ENCODE peak calls at places on chromosomes 5 and 9, in ten cellular contexts. J is H9, E is IMR-90, S is SK-N-SH, B is HCT116, H is K562, T is GM12878, U is fibroblast of lung, O is neural progenitor cell, N is Karpas-422. W is an unnamed sample.

GRCh38 chr9:8095531-8096223 is 296.1 kb upstream of the DMAC1 start:
- DNase-seq in O (no peak), S (no peak), T (no peak), J (no peak), E (no peak), H (no peak), U (no peak), B (no peak), N (no peak), W (no peak)

GRCh38 chr5:96651948-96652753 is 10.0 kb upstream of the CAST start:
- DNase-seq in U (no peak), T (no peak), O (no peak), J (peak; percentile 47), S (peak; percentile 11), N (peak; percentile 66), H (peak; percentile 45), E (no peak), B (no peak), W (no peak)

GRCh38 chr5:157767674-157768073 is 24.2 kb downstream of the LSM11 start:
- DNase-seq in B (no peak), S (no peak), J (no peak), N (no peak), H (no peak), U (no peak), E (no peak), T (no peak), O (no peak), W (no peak)

GRCh38 chr5:150302301-150303069 is at the start of gene ARSI:
- DNase-seq in U (peak; percentile 48), N (no peak), J (peak; percentile 89), S (no peak), O (peak; percentile 91), H (peak; percentile 32), B (no peak), T (no peak), E (no peak), W (no peak)

GRCh38 chr5:32315221-32316014 is 2.7 kb upstream of the MTMR12 start:
- DNase-seq in B (no peak), N (no peak), S (no peak), O (no peak), H (no peak), U (no peak), J (no peak), E (no peak), T (no peak), W (no peak)

GRCh38 chr9:6904366-6904765 is 146.6 kb downstream of the KDM4C start:
- DNase-seq in N (no peak), H (no peak), U (no peak), J (no peak), S (no peak), E (no peak), T (no peak), O (no peak), B (no peak), W (no peak)

GRCh38 chr5:74394543-74394923 is 246.0 kb downstream of the ENC1 start:
- DNase-seq in U (no peak), J (peak; percentile 56), H (no peak), N (peak; percentile 52), S (no peak), O (no peak), E (no peak), T (no peak), B (no peak), W (no peak)

GRCh38 chr9:108468364-108468763 is 387.4 kb downstream of the ACTL7B start:
- DNase-seq in N (peak; percentile 84), U (no peak), T (no peak), J (peak; percentile 51), B (peak; percentile 54), S (peak; percentile 7), H (peak; percentile 44), E (peak; percentile 23), O (peak; percentile 48), W (no peak)

GRCh38 chr9:135612981-135613910 is 26.1 kb downstream of the GLT6D1 start:
- DNase-seq in O (no peak), N (no peak), U (no peak), B (no peak), H (peak; percentile 6), J (no peak), E (no peak), S (peak; percentile 46), T (no peak), W (no peak)

GRCh38 chr5:133944263-133945230 is 23.9 kb downstream of the C5orf15 start:
- DNase-seq in E (peak; percentile 44), O (peak; percentile 81), H (peak; percentile 79), J (peak; percentile 65), N (peak; percentile 91), B (peak; percentile 46), U (peak; percentile 60), T (no peak), S (peak; percentile 81), W (no peak)

GRCh38 chr9:81634915-81635516 is 54.3 kb downstream of the TLE1 start:
- DNase-seq in T (no peak), O (no peak), H (no peak), N (no peak), J (no peak), E (peak; percentile 79), U (peak; percentile 72), B (no peak), S (no peak), W (no peak)

GRCh38 chr9:99140685-99141314 is 35.9 kb downstream of the TGFBR1 start:
- DNase-seq in N (peak; percentile 71), B (peak; percentile 21), H (peak; percentile 64), T (no peak), U (peak; percentile 76), E (peak; percentile 67), S (peak; percentile 46), O (peak; percentile 79), J (peak; percentile 54), W (no peak)

GRCh38 chr9:109974143-109974917 is 194.3 kb downstream of the PALM2AKAP2 start:
- DNase-seq in U (no peak), T (peak; percentile 99), H (no peak), J (no peak), N (no peak), B (no peak), S (no peak), O (no peak), E (no peak), W (no peak)

GRCh38 chr5:565782-566445 is 41.7 kb upstream of the SLC9A3 start:
- DNase-seq in E (peak; percentile 41), U (peak; percentile 28), T (no peak), B (no peak), J (peak; percentile 64), N (no peak), S (no peak), H (no peak), O (peak; percentile 34), W (no peak)

GRCh38 chr5:113219695-113220094 is 215.1 kb downstream of the TSSK1B start:
- DNase-seq in S (no peak), N (no peak), E (no peak), J (no peak), T (no peak), U (no peak), O (no peak), H (no peak), B (no peak), W (no peak)

GRCh38 chr9:38089387-38090165 is 20.5 kb upstream of the SHB start:
- DNase-seq in H (no peak), E (no peak), S (no peak), N (no peak), T (no peak), O (no peak), J (no peak), B (no peak), U (no peak), W (no peak)

GRCh38 chr5:152688561-152689274 is 283.6 kb upstream of the NMUR2 start:
- DNase-seq in J (no peak), B (no peak), N (no peak), U (peak; percentile 86), S (no peak), H (no peak), O (no peak), T (no peak), E (peak; percentile 11), W (no peak)

GRCh38 chr5:130066644-130067043 is 162.4 kb downstream of the CHSY3 start:
- DNase-seq in E (no peak), J (no peak), T (no peak), N (no peak), O (no peak), B (no peak), H (no peak), U (no peak), S (no peak), W (no peak)

GRCh38 chr5:151597749-151598148 is 6.6 kb upstream of the FAT2 start:
- DNase-seq in E (no peak), T (no peak), B (no peak), N (no peak), O (no peak), H (no peak), U (no peak), S (no peak), J (no peak), W (no peak)
- H3K9ac ChIP-seq in E (no peak overlapping the region), T (no peak overlapping the region), B (no peak overlapping the region), N (no peak overlapping the region), O (no peak overlapping the region), H (no peak overlapping the region), U (no peak overlapping the region), S (no peak overlapping the region), J (no peak overlapping the region), W (no peak overlapping the region)

DNA sequence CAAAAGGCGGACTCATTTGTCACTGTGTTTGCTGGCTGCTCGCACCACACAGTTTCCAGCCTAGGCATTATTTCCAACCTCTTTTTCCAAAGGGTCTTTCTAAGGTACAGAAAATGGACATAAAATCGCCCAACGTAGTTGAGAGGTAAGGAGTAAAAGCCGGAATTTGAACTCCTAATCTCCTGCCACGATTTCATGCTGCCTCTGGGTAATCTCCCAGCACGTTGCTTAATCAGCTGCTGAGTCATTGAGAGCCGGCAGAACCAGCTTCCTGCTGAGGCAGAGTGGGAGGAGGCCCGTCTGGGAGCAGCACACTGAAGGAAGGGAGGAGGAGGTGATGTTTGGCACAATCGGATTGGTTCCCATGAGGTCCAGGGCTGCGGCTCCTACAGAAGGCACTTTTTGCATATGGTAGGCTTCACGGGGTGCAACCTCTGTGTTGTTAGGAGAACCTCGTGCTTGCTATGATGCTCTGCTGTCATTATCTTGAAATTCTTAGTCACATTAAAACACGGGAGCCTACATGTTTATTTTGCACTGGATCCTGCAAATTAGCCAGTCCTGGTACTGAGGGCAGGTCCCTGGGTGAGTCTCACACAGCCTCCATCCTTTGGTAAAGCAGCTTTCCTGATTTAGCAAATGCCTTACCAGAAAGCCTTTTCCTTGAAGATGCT is 191.8 kb upstream of the MSX2 start:
- DNase-seq in B (peak; percentile 91), U (peak; percentile 97), E (peak; percentile 98), S (peak; percentile 48), H (peak; percentile 89), N (no peak), O (peak; percentile 89), T (no peak), J (peak; percentile 95), W (peak; percentile 88)
- H3K9ac ChIP-seq in B (peak overlapping the region; percentile 52), U (no peak overlapping the region), E (peak overlapping the region; percentile 85), S (peak overlapping the region; percentile 25), H (peak overlapping the region; percentile 39), N (no peak overlapping the region), O (no peak overlapping the region), T (no peak overlapping the region), J (no peak overlapping the region), W (peak overlapping the region; percentile 52)

GRCh38 chr9:101325053-101325452 is 59.8 kb downstream of the BAAT start:
- DNase-seq in E (no peak), U (no peak), O (no peak), J (no peak), S (no peak), N (no peak), T (no peak), H (no peak), B (no peak), W (no peak)
- H3K9ac ChIP-seq in E (no peak overlapping the region), U (no peak overlapping the region), O (no peak overlapping the region), J (no peak overlapping the region), S (no peak overlapping the region), N (no peak overlapping the region), T (no peak overlapping the region), H (no peak overlapping the region), B (no peak overlapping the region), W (no peak overlapping the region)

GRCh38 chr9:92737611-92738299 is 26.9 kb downstream of the BICD2 start:
- DNase-seq in U (no peak), N (no peak), B (no peak), H (no peak), T (no peak), O (no peak), J (no peak), E (no peak), S (no peak), W (no peak)
- H3K9ac ChIP-seq in U (no peak overlapping the region), N (no peak overlapping the region), B (no peak overlapping the region), H (no peak overlapping the region), T (no peak overlapping the region), O (no peak overlapping the region), J (no peak overlapping the region), E (no peak overlapping the region), S (no peak overlapping the region), W (no peak overlapping the region)